ENCODE peak calls at places on chromosomes 6 and 20, in four cellular contexts. M, C, U and G are unnamed samples.

GRCh38 chr6:83006270-83006905 is 59.3 kb downstream of the UBE3D start:
- DNase-seq in M (no peak), C (no peak), U (no peak), G (no peak)

GRCh38 chr6:36662827-36663256 is 15.7 kb upstream of the CDKN1A start:
- DNase-seq in M (no peak), C (no peak), U (no peak), G (peak)

GRCh38 chr6:17536586-17536985 is 63.5 kb upstream of the FAM8A1 start:
- DNase-seq in M (no peak), C (no peak), U (no peak), G (no peak)

GRCh38 chr6:44110005-44110681 is 17.1 kb downstream of the MRPL14 start:
- DNase-seq in M (no peak), C (no peak), U (no peak), G (no peak)

GRCh38 chr6:136491251-136491650 is 59.0 kb downstream of the MAP7 start:
- DNase-seq in M (no peak), C (no peak), U (no peak), G (no peak)

GRCh38 chr6:143745160-143746133 is 67.7 kb downstream of the PHACTR2 start:
- DNase-seq in M (no peak), C (no peak), U (peak), G (peak)

GRCh38 chr6:133512410-133513016 is 271.4 kb downstream of the EYA4 start:
- DNase-seq in M (no peak), C (peak), U (peak), G (peak)

GRCh38 chr6:146047356-146047755 is 18.5 kb downstream of the GRM1 start:
- DNase-seq in M (no peak), C (no peak), U (no peak), G (no peak)

GRCh38 chr20:46689754-46690085 is 476 bp upstream of the TP53RK start:
- DNase-seq in M (no peak), C (no peak), U (no peak), G (no peak)

GRCh38 chr6:100554228-100554627 is 89.5 kb upstream of the SIM1 start:
- DNase-seq in M (no peak), C (no peak), U (no peak), G (no peak)

GRCh38 chr6:41492261-41492891 is 53.8 kb upstream of the FOXP4 start:
- DNase-seq in M (no peak), C (no peak), U (no peak), G (no peak)

GRCh38 chr20:1890469-1891262 is 4.5 kb upstream of the SIRPA start:
- DNase-seq in M (no peak), C (no peak), U (no peak), G (no peak)

GRCh38 chr6:44867561-44868334 is 460.4 kb upstream of the RUNX2 start:
- DNase-seq in M (peak), C (no peak), U (no peak), G (no peak)

GRCh38 chr6:38722727-38723334 is 7.7 kb downstream of the DNAH8 start:
- DNase-seq in M (no peak), C (peak), U (no peak), G (no peak)

GRCh38 chr6:43733471-43734293 is 36.3 kb upstream of the VEGFA start:
- DNase-seq in M (peak), C (no peak), U (no peak), G (no peak)

GRCh38 chr6:108742041-108742440 is 106.2 kb upstream of the ARMC2 start:
- DNase-seq in M (no peak), C (no peak), U (no peak), G (no peak)

GRCh38 chr20:32779500-32780215 is 17.5 kb downstream of the DNMT3B start:
- DNase-seq in M (no peak), C (peak), U (peak), G (no peak)

GRCh38 chr6:7507600-7507999 is 33.9 kb upstream of the DSP start:
- DNase-seq in M (no peak), C (no peak), U (no peak), G (no peak)

GRCh38 chr6:422423-423061 is 31.0 kb downstream of the IRF4 start:
- DNase-seq in M (no peak), C (no peak), U (no peak), G (peak)

GRCh38 chr6:139060332-139060731 is 31.8 kb downstream of the ABRACL start:
- DNase-seq in M (no peak), C (no peak), U (no peak), G (no peak)

GRCh38 chr20:50270569-50270968 is 79.9 kb downstream of the CEBPB start:
- DNase-seq in M (no peak), C (no peak), U (no peak), G (no peak)

GRCh38 chr20:50271201-50271600 is 80.6 kb downstream of the CEBPB start:
- DNase-seq in M (no peak), C (no peak), U (no peak), G (no peak)

GRCh38 chr20:50273601-50274491 is 83.2 kb downstream of the CEBPB start:
- DNase-seq in M (no peak), C (no peak), U (peak), G (no peak)

GRCh38 chr20:50271674-50272412 is 81.2 kb downstream of the CEBPB start:
- DNase-seq in M (no peak), C (no peak), U (no peak), G (no peak)

GRCh38 chr20:50272413-50273120 is 81.9 kb downstream of the CEBPB start:
- DNase-seq in M (no peak), C (no peak), U (no peak), G (peak)
- TF ChIP-seq CBFB in M (no peak), C (no peak), U (no peak), G (no peak)

GRCh38 chr6:160974304-160974771 is 17.2 kb upstream of the MAP3K4 start:
- DNase-seq in M (no peak), C (peak), U (no peak), G (no peak)
- TF ChIP-seq CBFB in M (no peak), C (peak), U (no peak), G (no peak)

GRCh38 chr20:875115-875514 is 41.0 kb downstream of the ANGPT4 start:
- DNase-seq in M (no peak), C (no peak), U (no peak), G (no peak)

GRCh38 chr20:873875-874607 is 40.5 kb downstream of the FAM110A start:
- DNase-seq in M (no peak), C (no peak), U (no peak), G (no peak)

GRCh38 chr20:871436-871835 is 37.9 kb downstream of the FAM110A start:
- DNase-seq in M (no peak), C (no peak), U (no peak), G (no peak)

GRCh38 chr20:871948-872347 is 38.4 kb downstream of the FAM110A start:
- DNase-seq in M (no peak), C (no peak), U (no peak), G (no peak)

GRCh38 chr20:872855-873520 is 39.5 kb downstream of the FAM110A start:
- DNase-seq in M (no peak), C (peak), U (peak), G (no peak)
- TF ChIP-seq CBFB in M (no peak), C (no peak), U (no peak), G (no peak)

DNA sequence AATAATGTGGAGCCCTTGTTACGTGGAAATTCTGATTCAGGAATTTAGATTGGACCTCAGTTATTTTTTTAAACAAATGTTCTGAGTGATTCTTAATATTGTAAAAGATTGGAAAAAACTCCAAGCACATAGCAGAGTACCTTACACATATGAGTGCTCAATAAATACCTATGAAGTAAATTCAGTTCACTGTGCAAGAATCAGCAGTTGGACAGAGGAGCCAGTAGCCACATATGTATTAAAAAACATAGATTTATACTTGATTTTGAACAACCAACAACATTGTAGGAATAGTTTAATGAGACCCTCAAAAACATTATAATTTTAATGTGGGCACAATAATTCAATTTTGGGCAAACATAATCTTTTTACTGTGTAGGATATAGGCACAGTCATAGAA is 109.3 kb upstream of the B3GAT2 start:
- DNase-seq in M (no peak), C (no peak), U (no peak), G (no peak)
- TF ChIP-seq CBFB in M (no peak), C (no peak), U (no peak), G (no peak)

GRCh38 chr20:24764825-24765224 is 184.2 kb upstream of the CST7 start:
- DNase-seq in M (no peak), C (no peak), U (no peak), G (no peak)
- TF ChIP-seq CBFB in M (no peak), C (no peak), U (no peak), G (no peak)

GRCh38 chr6:2971420-2972218 is at the start of gene SERPINB6:
- DNase-seq in M (no peak), C (peak), U (peak), G (peak)

GRCh38 chr6:2970753-2971419 is 481 bp downstream of the SERPINB6 start:
- DNase-seq in M (no peak), C (peak), U (peak), G (no peak)

GRCh38 chr6:2969549-2969948 is 1.8 kb downstream of the SERPINB6 start:
- DNase-seq in M (no peak), C (no peak), U (no peak), G (no peak)

GRCh38 chr6:2968600-2969135 is 2.7 kb downstream of the SERPINB6 start:
- DNase-seq in M (no peak), C (no peak), U (no peak), G (no peak)

DNA sequence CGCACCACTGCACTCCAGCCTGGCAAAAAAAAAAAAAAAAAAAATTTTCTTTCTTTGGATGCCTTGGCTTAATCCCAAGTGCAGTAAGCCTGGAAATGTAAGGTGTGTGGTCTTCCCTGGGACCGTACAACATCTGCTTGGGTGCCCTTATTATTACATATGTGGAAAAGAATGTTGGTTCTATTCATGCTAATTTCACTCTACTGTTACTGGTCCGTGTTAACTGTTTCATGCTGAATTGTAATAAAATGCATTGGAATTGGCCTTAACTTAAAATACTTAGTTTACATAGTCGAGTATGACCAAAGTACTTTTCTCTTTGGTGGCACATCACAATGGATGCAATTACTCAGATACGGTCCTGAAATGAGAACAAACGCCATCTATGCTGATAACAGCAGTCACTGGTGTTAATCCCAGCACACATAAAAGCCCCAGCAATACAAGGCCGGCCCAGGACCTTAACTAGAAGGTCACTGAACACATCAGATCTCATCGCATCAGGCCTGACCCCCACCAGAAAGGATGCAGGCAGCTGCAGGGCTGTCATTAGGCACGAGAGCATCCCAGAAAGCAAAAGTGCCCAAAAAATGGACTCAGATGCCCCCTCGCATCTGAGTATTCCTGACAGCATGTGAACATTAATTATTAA is 1.2 kb downstream of the SERPINB6 start:
- DNase-seq in M (no peak), C (peak), U (no peak), G (no peak)
- TF ChIP-seq CBFB in M (no peak), C (no peak), U (no peak), G (no peak)

GRCh38 chr20:10741060-10741459 is 67.3 kb upstream of the JAG1 start:
- DNase-seq in M (no peak), C (no peak), U (no peak), G (no peak)
- TF ChIP-seq CBFB in M (no peak), C (no peak), U (no peak), G (no peak)